ENCODE peak calls at places on chromosomes 5 and 9, in six cellular contexts. T is GM12891, V is H1, R is GM12878, G is HepG2, J is K562. A is an unnamed sample.

GRCh38 chr5:145068696-145069095 is 766.4 kb downstream of the PRELID2 start:
- DNase-seq in T (no peak), V (no peak), R (no peak), G (no peak), J (no peak), A (no peak)

GRCh38 chr5:160356550-160357347 is 13.7 kb downstream of the C1QTNF2 start:
- DNase-seq in T (no peak), V (no peak), R (no peak), G (no peak), J (no peak), A (no peak)

GRCh38 chr5:14062178-14062577 is 81.0 kb upstream of the TRIO start:
- DNase-seq in T (no peak), V (no peak), R (no peak), G (no peak), J (no peak), A (no peak)

GRCh38 chr5:158431369-158432029 is 572.6 kb upstream of the CLINT1 start:
- DNase-seq in T (no peak), V (no peak), R (no peak), G (no peak), J (no peak), A (no peak)

GRCh38 chr9:69380301-69380700 is 55.3 kb downstream of the ENTREP1 start:
- DNase-seq in T (no peak), V (no peak), R (no peak), G (no peak), J (no peak), A (no peak)

GRCh38 chr9:109776391-109776790 is 3.6 kb upstream of the PALM2AKAP2 start:
- DNase-seq in T (no peak), V (no peak), R (no peak), G (no peak), J (no peak), A (no peak)

GRCh38 chr5:74396913-74397606 is 243.5 kb downstream of the ENC1 start:
- DNase-seq in T (no peak), V (no peak), R (no peak), G (peak), J (no peak), A (no peak)

GRCh38 chr5:60613826-60614225 is 86.1 kb downstream of the DEPDC1B start:
- DNase-seq in T (no peak), V (no peak), R (no peak), G (no peak), J (no peak), A (no peak)

GRCh38 chr9:128685636-128686489 is 3.2 kb upstream of the SET start:
- DNase-seq in T (no peak), V (no peak), R (no peak), G (no peak), J (no peak), A (no peak)

GRCh38 chr5:169577966-169578365 is 5.6 kb upstream of the SPDL1 start:
- DNase-seq in T (no peak), V (no peak), R (no peak), G (no peak), J (no peak), A (no peak)

GRCh38 chr5:7856855-7857254 is 5.9 kb upstream of the CFAP90 start:
- DNase-seq in T (no peak), V (peak), R (no peak), G (peak), J (peak), A (no peak)

GRCh38 chr9:113682297-113682771 is 193.8 kb upstream of the ZNF618 start:
- DNase-seq in T (peak), V (peak), R (no peak), G (peak), J (peak), A (no peak)

GRCh38 chr5:142817961-142818431 is 47.8 kb downstream of the ARHGAP26 start:
- DNase-seq in T (no peak), V (no peak), R (no peak), G (no peak), J (no peak), A (no peak)

GRCh38 chr5:6781711-6782110 is 68.5 kb downstream of the TENT4A start:
- DNase-seq in T (no peak), V (no peak), R (no peak), G (no peak), J (no peak), A (no peak)

GRCh38 chr9:83920469-83920941 is 727 bp downstream of the KIF27 start:
- DNase-seq in T (peak), V (no peak), R (peak), G (peak), J (peak), A (peak)

GRCh38 chr9:40925149-40925548 is 203.3 kb downstream of the FOXD4L6 start:
- DNase-seq in T (no peak), V (peak), R (no peak), G (no peak), J (no peak), A (no peak)

GRCh38 chr5:77425420-77425819 is 66.7 kb downstream of the WDR41 start:
- DNase-seq in T (no peak), V (no peak), R (no peak), G (no peak), J (no peak), A (no peak)

GRCh38 chr5:157198277-157199058 is 17.8 kb downstream of the ITK start:
- DNase-seq in T (no peak), V (no peak), R (no peak), G (no peak), J (no peak), A (no peak)

GRCh38 chr5:13831236-13831810 is 113.2 kb downstream of the DNAH5 start:
- DNase-seq in T (no peak), V (no peak), R (no peak), G (no peak), J (no peak), A (no peak)

GRCh38 chr9:132409828-132410528 is at the start of gene CFAP77:
- DNase-seq in T (peak), V (peak), R (no peak), G (peak), J (peak), A (peak)

GRCh38 chr9:134828892-134829291 is 51.7 kb upstream of the FCN2 start:
- DNase-seq in T (no peak), V (no peak), R (no peak), G (no peak), J (no peak), A (no peak)

GRCh38 chr9:79940919-79941318 is 369.2 kb downstream of the TLE4 start:
- DNase-seq in T (no peak), V (no peak), R (no peak), G (no peak), J (no peak), A (no peak)

GRCh38 chr9:98766548-98766947 is 29.8 kb downstream of the ANKS6 start:
- DNase-seq in T (no peak), V (no peak), R (no peak), G (no peak), J (no peak), A (no peak)

GRCh38 chr5:138874241-138874640 is 894 bp downstream of the LRRTM2 start:
- DNase-seq in T (no peak), V (no peak), R (no peak), G (no peak), J (no peak), A (no peak)

GRCh38 chr9:99059074-99059894 is 45.6 kb upstream of the TGFBR1 start:
- DNase-seq in T (peak), V (no peak), R (peak), G (no peak), J (peak), A (peak)

GRCh38 chr5:6748142-6748541 is 34.9 kb downstream of the TENT4A start:
- DNase-seq in T (no peak), V (no peak), R (no peak), G (no peak), J (no peak), A (no peak)

GRCh38 chr9:92706218-92706940 is 36.4 kb upstream of the IPPK start:
- DNase-seq in T (no peak), V (peak), R (no peak), G (peak), J (peak), A (no peak)

GRCh38 chr9:86795861-86796497 is 151.3 kb downstream of the GAS1 start:
- DNase-seq in T (no peak), V (no peak), R (no peak), G (no peak), J (no peak), A (no peak)

GRCh38 chr9:99824378-99825157 is 2.9 kb downstream of the NR4A3 start:
- DNase-seq in T (peak), V (peak), R (no peak), G (peak), J (peak), A (peak)

GRCh38 chr5:43636076-43636475 is 33.1 kb downstream of the NNT start:
- DNase-seq in T (no peak), V (no peak), R (no peak), G (no peak), J (no peak), A (no peak)

GRCh38 chr5:111512026-111512405 is 319 bp downstream of the STARD4 start:
- DNase-seq in T (no peak), V (no peak), R (no peak), G (peak), J (no peak), A (no peak)

GRCh38 chr9:38641985-38642864 is 21.8 kb upstream of the ANKRD18A start:
- DNase-seq in T (no peak), V (peak), R (no peak), G (peak), J (peak), A (no peak)

GRCh38 chr5:44933686-44934085 is 124.9 kb downstream of the MRPS30 start:
- DNase-seq in T (no peak), V (no peak), R (no peak), G (no peak), J (no peak), A (no peak)

GRCh38 chr5:149168276-149168675 is 27.0 kb downstream of the ABLIM3 start:
- DNase-seq in T (no peak), V (no peak), R (no peak), G (no peak), J (no peak), A (no peak)

GRCh38 chr9:128556276-128556675 is 3.9 kb downstream of the SPTAN1 start:
- DNase-seq in T (no peak), V (no peak), R (no peak), G (no peak), J (no peak), A (no peak)

GRCh38 chr9:136403915-136404800 is 4.2 kb upstream of the SNAPC4 start:
- DNase-seq in T (no peak), V (no peak), R (peak), G (no peak), J (no peak), A (peak)

GRCh38 chr9:134811673-134812668 is 68.6 kb upstream of the FCN2 start:
- DNase-seq in T (no peak), V (no peak), R (no peak), G (no peak), J (no peak), A (no peak)

GRCh38 chr9:137613259-137613658 is 5.5 kb upstream of the EHMT1 start:
- DNase-seq in T (no peak), V (no peak), R (no peak), G (no peak), J (no peak), A (no peak)

GRCh38 chr9:137610944-137611343 is 5.5 kb downstream of the ARRDC1 start:
- DNase-seq in T (no peak), V (no peak), R (no peak), G (no peak), J (no peak), A (no peak)

GRCh38 chr9:137613738-137614523 is 4.9 kb upstream of the EHMT1 start:
- DNase-seq in T (no peak), V (no peak), R (no peak), G (no peak), J (no peak), A (no peak)

GRCh38 chr9:137612741-137613142 is 6.1 kb upstream of the EHMT1 start:
- DNase-seq in T (no peak), V (no peak), R (no peak), G (no peak), J (no peak), A (no peak)

DNA sequence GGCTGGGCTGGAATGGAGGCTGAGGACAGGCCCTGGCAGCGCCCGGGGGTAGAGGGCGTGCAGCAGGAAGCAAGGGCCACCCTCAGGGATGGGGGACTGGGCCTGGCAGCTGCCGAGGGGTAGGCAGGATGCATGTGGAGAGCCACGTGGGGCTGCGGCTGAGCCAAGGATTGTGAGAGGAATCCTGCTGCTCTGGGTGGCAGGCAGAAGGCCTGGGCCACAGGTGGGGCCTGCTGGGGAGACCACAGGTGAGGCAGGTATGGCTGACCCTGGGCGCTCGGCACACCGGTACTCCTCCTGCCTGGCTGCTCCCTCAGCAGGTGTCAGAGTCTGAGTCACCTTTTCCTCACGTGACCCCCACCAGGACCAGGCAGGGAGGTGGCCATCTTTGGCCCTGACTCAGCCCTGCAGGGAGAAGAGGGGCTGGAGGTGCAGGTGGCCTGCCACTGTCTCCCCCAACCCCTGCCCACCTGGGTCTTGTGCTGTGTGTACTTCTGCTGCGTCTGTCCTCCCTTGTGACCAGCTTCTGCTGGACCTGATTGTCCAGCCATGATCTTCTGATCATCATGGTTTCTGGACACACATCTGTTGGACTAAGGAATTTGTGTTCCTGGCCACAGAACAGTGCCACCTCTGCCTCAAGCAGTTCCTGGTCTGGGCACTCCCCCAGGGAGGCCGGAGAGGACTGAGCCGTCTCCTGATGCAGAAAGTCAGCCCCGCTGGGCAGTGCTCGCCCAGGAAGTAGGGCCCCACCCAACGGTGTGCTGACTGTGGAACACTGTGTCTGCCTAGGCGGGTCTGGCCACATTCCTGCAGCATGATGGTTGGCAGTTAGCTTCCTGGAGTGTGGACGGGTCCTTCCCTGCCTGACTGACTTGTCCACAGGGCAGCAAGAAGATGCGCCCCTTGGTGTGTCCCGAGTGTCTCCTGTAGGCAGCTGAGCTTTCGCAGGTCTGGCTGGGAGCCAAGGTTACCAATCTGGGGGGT is 6.4 kb downstream of the ARRDC1 start:
- DNase-seq in T (no peak), V (no peak), R (no peak), G (peak), J (peak), A (no peak)
- TF ChIP-seq POLR2A in T (no peak), V (peak), R (peak), G (no peak), J (no peak), A (no peak)

GRCh38 chr5:178145965-178146820 is 7.5 kb downstream of the NHP2 start:
- DNase-seq in T (peak), V (peak), R (no peak), G (peak), J (peak), A (peak)

GRCh38 chr5:178149199-178149932 is 4.3 kb downstream of the NHP2 start:
- DNase-seq in T (no peak), V (no peak), R (no peak), G (no peak), J (no peak), A (no peak)

GRCh38 chr5:178143901-178144300 is 9.8 kb downstream of the NHP2 start:
- DNase-seq in T (no peak), V (no peak), R (no peak), G (no peak), J (no peak), A (no peak)

GRCh38 chr5:178150977-178151734 is 2.5 kb downstream of the NHP2 start:
- DNase-seq in T (no peak), V (no peak), R (no peak), G (no peak), J (no peak), A (no peak)

DNA sequence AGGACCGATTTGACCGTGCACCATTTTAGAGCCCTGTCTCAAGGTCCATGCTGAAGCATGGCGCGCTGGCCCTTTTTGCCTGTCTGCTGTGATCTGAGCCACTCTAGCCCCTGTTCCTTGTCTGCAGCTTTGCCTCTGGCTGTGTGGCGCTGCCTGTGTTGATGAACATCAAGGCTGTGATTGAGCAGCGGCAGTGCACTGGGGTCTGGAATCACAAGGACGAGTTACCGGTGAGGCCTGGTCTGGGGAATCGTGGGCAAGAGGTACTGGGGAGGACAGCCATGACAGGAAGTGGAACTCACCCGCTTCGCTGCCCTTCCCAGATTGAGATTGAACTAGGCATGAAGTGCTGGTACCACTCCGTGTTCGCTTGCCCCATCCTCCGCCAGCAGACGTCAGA is 6.3 kb downstream of the NHP2 start:
- DNase-seq in T (no peak), V (no peak), R (no peak), G (no peak), J (no peak), A (no peak)
- TF ChIP-seq POLR2AphosphoS5 in T (no peak), V (peak), R (no peak), G (no peak), J (no peak), A (no peak)

GRCh38 chr5:148146487-148146886 is 21.9 kb upstream of the SPINK14 start:
- DNase-seq in T (no peak), V (no peak), R (no peak), G (peak), J (no peak), A (no peak)
- TF ChIP-seq TAF1 in T (no peak), V (no peak), R (no peak), G (no peak), J (no peak), A (no peak)

GRCh38 chr9:94112716-94113465 is 28.6 kb downstream of the PTPDC1 start:
- DNase-seq in T (no peak), V (no peak), R (no peak), G (no peak), J (no peak), A (no peak)
- TF ChIP-seq POLR2A in T (no peak), V (no peak), R (no peak), G (no peak), J (no peak), A (no peak)

DNA sequence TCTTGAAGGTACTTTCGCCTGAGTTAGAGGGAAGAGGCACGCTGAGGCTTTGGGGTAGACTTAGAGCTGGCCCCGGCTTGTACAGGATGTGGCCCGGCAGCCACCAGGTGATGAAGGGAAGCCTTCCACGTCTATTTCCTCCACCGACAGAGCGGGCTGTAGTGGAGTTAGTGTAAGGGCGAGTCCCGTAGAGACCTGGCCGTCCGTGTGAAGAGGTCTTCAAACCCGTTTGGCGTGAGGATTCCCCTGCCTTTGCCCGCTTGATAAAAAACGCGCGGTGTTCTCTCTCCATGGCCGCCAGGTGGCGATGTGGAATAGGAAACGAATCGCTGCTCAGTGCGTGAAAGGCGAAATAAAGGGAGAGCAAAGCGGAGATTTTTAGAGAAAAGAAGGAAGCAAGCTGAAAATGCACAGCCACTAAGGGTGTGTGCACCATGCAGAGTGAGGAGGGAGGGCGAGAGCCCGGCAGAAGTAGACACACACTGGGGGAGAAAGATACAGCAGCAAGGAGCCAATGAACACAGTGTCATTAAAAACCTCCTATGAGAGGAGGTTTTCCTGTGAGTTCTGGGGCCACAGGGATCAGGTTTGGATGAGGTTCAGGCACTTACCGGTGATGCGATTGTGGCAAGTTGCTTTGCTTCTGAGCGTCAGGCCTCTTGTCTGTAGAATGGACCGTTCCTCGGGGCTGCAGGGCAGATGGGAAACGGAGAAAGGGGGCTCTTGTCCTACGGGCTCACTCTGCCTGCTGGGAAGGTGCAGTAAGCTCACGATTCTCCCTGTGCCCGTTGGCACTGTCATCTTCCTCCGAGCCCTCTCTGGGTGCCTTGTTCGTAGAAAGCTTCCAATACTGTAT is 34.2 kb downstream of the STC2 start:
- DNase-seq in T (peak), V (peak), R (peak), G (peak), J (peak), A (peak)
- TF ChIP-seq POLR2AphosphoS5 in T (no peak), V (no peak), R (no peak), G (no peak), J (no peak), A (no peak)

DNA sequence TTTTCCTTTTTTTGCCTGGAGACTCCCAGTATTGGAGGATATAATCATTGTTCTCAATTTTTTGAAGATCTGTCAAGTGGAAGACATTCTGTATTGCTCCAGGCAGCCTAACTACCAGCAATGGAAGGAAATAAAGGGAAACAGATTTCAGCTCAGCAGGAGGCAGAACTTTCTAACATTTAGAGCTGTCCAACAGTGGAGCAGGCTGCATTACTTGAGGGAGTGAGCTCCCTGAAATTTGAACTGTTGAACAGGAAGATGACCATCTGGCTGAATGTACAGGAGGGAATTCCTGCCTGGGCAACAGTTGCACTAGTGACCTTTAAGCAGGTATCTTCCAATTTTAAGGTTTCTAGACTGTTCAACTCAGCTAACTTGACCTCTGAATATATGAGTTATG is 1.1 kb upstream of the GAPVD1 start:
- DNase-seq in T (no peak), V (no peak), R (no peak), G (peak), J (no peak), A (no peak)
- TF ChIP-seq TAF1 in T (no peak), V (no peak), R (no peak), G (no peak), J (no peak), A (no peak)

GRCh38 chr9:73151653-73152382 is at the start of gene ANXA1:
- DNase-seq in T (no peak), V (no peak), R (no peak), G (no peak), J (peak), A (no peak)
- TF ChIP-seq POLR2A in T (no peak), V (no peak), R (no peak), G (no peak), J (peak), A (no peak)

A was measured in GM12892.